ENCODE peak calls at places on chromosomes 2 and 18, in seven cellular contexts. S is endothelial cell; L is PC-3; T is neural progenitor cell; W is stimulated activated naive B cell treated with anti-CD40 and anti-IgM and Interleukin-4, amounts not matched to agents 10 μg/mL and 1 μg/mL and 100 μg/mL, for 72 hours; X is stimulated activated CD8-positive, alpha-beta memory T cell treated with anti-CD3 and anti-CD28 coated beads, Interleukin-15, amount 100 ng/mL, for 24 hours; Q is BE2C. O is an unnamed sample.
A peak's percentile ranks its signal among the peaks of the same experiment; 100 is the strongest.

GRCh38 chr18:70384181-70384790 is 95.4 kb downstream of the SOCS6 start:
- DNase-seq in S (no peak), L (peak; percentile 96), T (no peak), W (no peak), X (no peak), Q (no peak), O (no peak)

GRCh38 chr2:86078801-86079545 is 26.7 kb downstream of the POLR1A start:
- DNase-seq in S (peak; percentile 56), L (peak; percentile 31), T (peak; percentile 10), W (no peak), X (no peak), Q (no peak), O (peak; percentile 54)

GRCh38 chr2:127400897-127401756 is 13.4 kb upstream of the MAP3K2 start:
- DNase-seq in S (no peak), L (peak; percentile 84), T (no peak), W (no peak), X (no peak), Q (no peak), O (no peak)

GRCh38 chr2:81196383-81196851 is 891.9 kb upstream of the LRRTM1 start:
- DNase-seq in S (no peak), L (no peak), T (no peak), W (no peak), X (no peak), Q (no peak), O (no peak)

GRCh38 chr2:165401285-165401852 is 68.1 kb upstream of the CSRNP3 start:
- DNase-seq in S (peak; percentile 26), L (peak; percentile 92), T (peak; percentile 80), W (no peak), X (no peak), Q (peak; percentile 26), O (no peak)

GRCh38 chr18:26479686-26480079 is 68.7 kb downstream of the KCTD1 start:
- DNase-seq in S (no peak), L (peak; percentile 28), T (no peak), W (no peak), X (no peak), Q (no peak), O (no peak)

GRCh38 chr2:166765141-166765540 is 123.1 kb upstream of the XIRP2 start:
- DNase-seq in S (no peak), L (no peak), T (peak; percentile 13), W (no peak), X (no peak), Q (no peak), O (no peak)

GRCh38 chr2:86807462-86808275 is 17.0 kb upstream of the CD8A start:
- DNase-seq in S (peak; percentile 49), L (peak; percentile 79), T (peak; percentile 73), W (no peak), X (no peak), Q (peak; percentile 24), O (peak; percentile 72)

GRCh38 chr2:120352701-120353590 is 7.0 kb downstream of the INHBB start:
- DNase-seq in S (no peak), L (peak; percentile 91), T (no peak), W (no peak), X (no peak), Q (no peak), O (no peak)

GRCh38 chr2:70010222-70011111 is 49.0 kb upstream of the ASPRV1 start:
- DNase-seq in S (no peak), L (no peak), T (no peak), W (no peak), X (no peak), Q (no peak), O (no peak)

GRCh38 chr2:224838335-224838734 is 122.2 kb upstream of the CCDC195 start:
- DNase-seq in S (no peak), L (no peak), T (no peak), W (no peak), X (no peak), Q (no peak), O (no peak)

GRCh38 chr2:200525066-200525465 is 941 bp upstream of the SGO2 start:
- DNase-seq in S (no peak), L (peak; percentile 47), T (no peak), W (no peak), X (no peak), Q (no peak), O (no peak)

GRCh38 chr18:13217466-13217961 is 1.0 kb upstream of the LDLRAD4 start:
- DNase-seq in S (peak; percentile 65), L (no peak), T (peak; percentile 87), W (peak; percentile 26), X (no peak), Q (peak; percentile 49), O (peak; percentile 75)

GRCh38 chr18:37322497-37323035 is 243.0 kb downstream of the CELF4 start:
- DNase-seq in S (peak; percentile 68), L (peak; percentile 29), T (peak; percentile 76), W (no peak), X (no peak), Q (peak; percentile 55), O (peak; percentile 56)

GRCh38 chr2:151097930-151098329 is 163.7 kb downstream of the RBM43 start:
- DNase-seq in S (no peak), L (no peak), T (no peak), W (no peak), X (no peak), Q (no peak), O (no peak)

GRCh38 chr18:79516441-79516931 is 120.8 kb downstream of the NFATC1 start:
- DNase-seq in S (no peak), L (no peak), T (no peak), W (no peak), X (no peak), Q (no peak), O (no peak)

GRCh38 chr18:26963292-26963691 is 97.8 kb upstream of the AQP4 start:
- DNase-seq in S (no peak), L (peak; percentile 37), T (no peak), W (no peak), X (no peak), Q (no peak), O (no peak)

GRCh38 chr2:126299469-126299976 is 356.4 kb upstream of the GYPC start:
- DNase-seq in S (no peak), L (no peak), T (no peak), W (no peak), X (no peak), Q (no peak), O (no peak)

GRCh38 chr18:61851940-61852451 is 40.8 kb downstream of the RNF152 start:
- DNase-seq in S (no peak), L (no peak), T (no peak), W (no peak), X (no peak), Q (no peak), O (no peak)

GRCh38 chr2:88227446-88227845 is 57.3 kb downstream of the THNSL2 start:
- DNase-seq in S (no peak), L (no peak), T (peak; percentile 26), W (no peak), X (no peak), Q (no peak), O (no peak)